ENCODE peak calls at places on chromosomes 11 and 22, in eight cellular contexts. X is GDM1; G is NCI-H2081; C is stimulated activated CD4-positive, alpha-beta T cell treated with anti-CD3 and anti-CD28 coated beads, Interleukin-2, amount 100 ng/mL, for 4 hours; Y is HT1080; H is astrocyte of the hippocampus; P is NCI-H69; O is AG04450. J is an unnamed sample.

GRCh38 chr11:63761173-63761572 is 7.4 kb downstream of the ZFTA start:
- DNase-seq in X (no peak), G (no peak), C (no peak), Y (no peak), H (peak), P (peak), O (no peak), J (no peak)

GRCh38 chr11:85682330-85683305 is 3.4 kb downstream of the CCDC89 start:
- DNase-seq in X (peak), G (peak), C (peak), Y (peak), H (peak), P (peak), O (peak), J (no peak)

GRCh38 chr11:34408580-34409172 is 30.1 kb upstream of the CAT start:
- DNase-seq in X (no peak), G (no peak), C (no peak), Y (no peak), H (no peak), P (no peak), O (no peak), J (no peak)

GRCh38 chr22:43820671-43821305 is 8.7 kb upstream of the EFCAB6 start:
- DNase-seq in X (no peak), G (no peak), C (no peak), Y (no peak), H (no peak), P (peak), O (no peak), J (no peak)

GRCh38 chr11:79304599-79305212 is 136.1 kb downstream of the TENM4 start:
- DNase-seq in X (no peak), G (no peak), C (no peak), Y (no peak), H (no peak), P (no peak), O (no peak), J (no peak)

GRCh38 chr11:72735495-72736027 is 16.6 kb downstream of the ARAP1 start:
- DNase-seq in X (no peak), G (no peak), C (no peak), Y (peak), H (peak), P (peak), O (no peak), J (no peak)

GRCh38 chr22:44442186-44442465 is 55.9 kb downstream of the RTL6 start:
- DNase-seq in X (no peak), G (no peak), C (no peak), Y (no peak), H (no peak), P (no peak), O (no peak), J (no peak)

GRCh38 chr11:8289426-8290047 is 25.9 kb upstream of the LMO1 start:
- DNase-seq in X (no peak), G (no peak), C (no peak), Y (no peak), H (no peak), P (peak), O (no peak), J (no peak)

GRCh38 chr11:31106326-31106725 is 263.2 kb downstream of the DCDC1 start:
- DNase-seq in X (no peak), G (peak), C (no peak), Y (no peak), H (no peak), P (peak), O (no peak), J (no peak)

GRCh38 chr22:48445113-48445827 is 1382.4 kb downstream of the BRD1 start:
- DNase-seq in X (no peak), G (no peak), C (no peak), Y (peak), H (peak), P (no peak), O (no peak), J (no peak)

GRCh38 chr11:12163181-12163841 is 52.9 kb downstream of the MICAL2 start:
- DNase-seq in X (no peak), G (no peak), C (no peak), Y (peak), H (peak), P (no peak), O (no peak), J (no peak)

GRCh38 chr11:8392166-8392565 is 128.5 kb upstream of the LMO1 start:
- DNase-seq in X (no peak), G (no peak), C (no peak), Y (no peak), H (no peak), P (no peak), O (no peak), J (no peak)

GRCh38 chr11:11876458-11876857 is 34.7 kb downstream of the USP47 start:
- DNase-seq in X (no peak), G (no peak), C (no peak), Y (no peak), H (peak), P (peak), O (no peak), J (peak)

GRCh38 chr22:38110008-38110862 is at the start of gene BAIAP2L2:
- DNase-seq in X (no peak), G (no peak), C (no peak), Y (no peak), H (no peak), P (no peak), O (no peak), J (no peak)

GRCh38 chr11:86212212-86212611 is 32.3 kb upstream of the EED start:
- DNase-seq in X (no peak), G (no peak), C (no peak), Y (no peak), H (no peak), P (no peak), O (no peak), J (no peak)

GRCh38 chr11:62245271-62245753 is 3.3 kb downstream of the SCGB1D2 start:
- DNase-seq in X (peak), G (no peak), C (no peak), Y (peak), H (peak), P (peak), O (no peak), J (peak)

GRCh38 chr11:13287026-13287425 is 9.4 kb downstream of the BMAL1 start:
- DNase-seq in X (no peak), G (no peak), C (no peak), Y (no peak), H (no peak), P (no peak), O (no peak), J (no peak)

GRCh38 chr22:43171019-43171491 is 15.9 kb downstream of the TTLL12 start:
- DNase-seq in X (no peak), G (no peak), C (no peak), Y (no peak), H (no peak), P (no peak), O (no peak), J (no peak)

GRCh38 chr11:131248588-131248987 is 121.8 kb upstream of the NTM start:
- DNase-seq in X (no peak), G (no peak), C (no peak), Y (peak), H (peak), P (no peak), O (no peak), J (no peak)

J was measured in Kasumi-1.